ENCODE peak calls at places on chromosomes 16 and 17, in six cellular contexts. S is natural killer cell; B is cardiac fibroblast; Z is activated CD4-positive, alpha-beta T cell treated with anti-CD3 and anti-CD28 coated beads, Interleukin-2, amount 50 U/mL, for 1 hour; W is adrenal gland; J is stimulated activated CD4-positive, alpha-beta T cell treated with anti-CD3 and anti-CD28 coated beads, Interleukin-4, amount 100 ng/mL, for 48 hours. G is an unnamed sample.

GRCh38 chr17:81508639-81509047 is 4.0 kb downstream of the ACTG1 start:
- DNase-seq in S (no peak), B (peak; percentile 76), Z (no peak), W (no peak), J (no peak), G (no peak)

GRCh38 chr17:76005263-76006149 is 4.9 kb downstream of the CDK3 start:
- DNase-seq in S (peak; percentile 60), B (peak; percentile 74), Z (peak; percentile 80), W (peak; percentile 90), J (peak; percentile 93), G (peak; percentile 71)

GRCh38 chr17:83203472-83204221 is 124.2 kb downstream of the METRNL start:
- DNase-seq in S (no peak), B (no peak), Z (no peak), W (no peak), J (no peak), G (no peak)

GRCh38 chr16:24717411-24717810 is 12.0 kb upstream of the TNRC6A start:
- DNase-seq in S (no peak), B (peak; percentile 92), Z (no peak), W (no peak), J (no peak), G (no peak)

GRCh38 chr17:63435681-63436522 is 10.2 kb downstream of the CYB561 start:
- DNase-seq in S (no peak), B (no peak), Z (no peak), W (no peak), J (no peak), G (no peak)

GRCh38 chr16:31499928-31500327 is 8.3 kb downstream of the RUSF1 start:
- DNase-seq in S (no peak), B (no peak), Z (no peak), W (no peak), J (no peak), G (no peak)

GRCh38 chr17:44222112-44222869 is 2.8 kb upstream of the UBTF start:
- DNase-seq in S (peak; percentile 41), B (peak; percentile 91), Z (peak; percentile 32), W (peak; percentile 88), J (no peak), G (peak; percentile 87)

GRCh38 chr16:50666658-50667496 is 14.2 kb downstream of the SNX20 start:
- DNase-seq in S (no peak), B (no peak), Z (peak; percentile 28), W (no peak), J (no peak), G (no peak)

GRCh38 chr16:4689864-4690704 is 3.3 kb upstream of the NUDT16L1 start:
- DNase-seq in S (no peak), B (no peak), Z (no peak), W (no peak), J (no peak), G (no peak)

GRCh38 chr17:41767324-41768042 is 19.0 kb downstream of the JUP start:
- DNase-seq in S (no peak), B (no peak), Z (no peak), W (no peak), J (no peak), G (no peak)

GRCh38 chr16:66344533-66345145 is 21.9 kb upstream of the CDH5 start:
- DNase-seq in S (no peak), B (peak; percentile 63), Z (peak; percentile 20), W (peak; percentile 52), J (peak; percentile 38), G (peak; percentile 57)

GRCh38 chr17:79370594-79370993 is 240.3 kb downstream of the RBFOX3 start:
- DNase-seq in S (no peak), B (no peak), Z (no peak), W (no peak), J (no peak), G (no peak)

G was measured in retina.